ENCODE peak calls at places on chromosomes 2 and 18, in seven cellular contexts. P is H9, E is mesendoderm, D is IMR-90, F is H1, I is trophoblast cell, U is neuronal stem cell. Z is an unnamed sample.

GRCh38 chr18:5414546-5414945 is 119.0 kb upstream of the ZBTB14 start:
- DNase-seq in I (no peak), P (peak), D (no peak), U (peak), F (no peak), E (peak), Z (no peak)

GRCh38 chr18:896315-896714 is 8.4 kb upstream of the ADCYAP1 start:
- DNase-seq in U (no peak), P (no peak), I (no peak), F (no peak), D (no peak), E (no peak), Z (no peak)

GRCh38 chr2:161414385-161415040 is 1.6 kb upstream of the TBR1 start:
- DNase-seq in E (peak), D (peak), U (peak), F (peak), P (peak), I (peak), Z (peak)

GRCh38 chr2:28089486-28089885 is 199.0 kb downstream of the BABAM2 start:
- DNase-seq in U (no peak), I (no peak), E (no peak), D (no peak), P (no peak), F (no peak), Z (no peak)

GRCh38 chr2:26455801-26456700 is 21.9 kb downstream of the OTOF start:
- DNase-seq in P (peak), U (no peak), E (no peak), D (no peak), I (no peak), F (peak), Z (no peak)

GRCh38 chr2:212213191-212213590 is 325.4 kb downstream of the ERBB4 start:
- DNase-seq in P (no peak), E (no peak), I (no peak), F (no peak), U (no peak), D (no peak), Z (no peak)

GRCh38 chr2:1715184-1716012 is 28.9 kb downstream of the PXDN start:
- DNase-seq in I (no peak), F (no peak), E (no peak), P (no peak), D (no peak), U (no peak), Z (no peak)

GRCh38 chr2:213640742-213641425 is 356.6 kb downstream of the SPAG16 start:
- DNase-seq in F (no peak), I (no peak), P (no peak), E (no peak), U (no peak), D (no peak), Z (no peak)

GRCh38 chr2:184769686-184770085 is 171.4 kb downstream of the ZNF804A start:
- DNase-seq in U (no peak), P (no peak), E (no peak), I (no peak), F (no peak), D (peak), Z (no peak)

GRCh38 chr18:22813648-22814328 is 119.3 kb upstream of the RBBP8 start:
- DNase-seq in F (no peak), E (peak), U (no peak), I (no peak), P (no peak), D (peak), Z (peak)

GRCh38 chr2:45912109-45912508 is 260.6 kb downstream of the PRKCE start:
- DNase-seq in F (no peak), U (no peak), E (peak), I (no peak), D (no peak), P (no peak), Z (no peak)

GRCh38 chr2:111708478-111708877 is 175.5 kb downstream of the ANAPC1 start:
- DNase-seq in I (no peak), E (no peak), F (no peak), D (no peak), U (no peak), P (no peak), Z (no peak)

GRCh38 chr2:228987441-228988155 is 283.5 kb downstream of the PID1 start:
- DNase-seq in I (no peak), P (no peak), U (no peak), D (no peak), F (no peak), E (no peak), Z (no peak)

GRCh38 chr18:58638446-58638845 is 9.6 kb upstream of the ALPK2 start:
- DNase-seq in E (no peak), U (no peak), F (no peak), I (no peak), P (no peak), D (no peak), Z (no peak)

GRCh38 chr18:58058720-58059119 is 14.7 kb downstream of the NEDD4L start:
- DNase-seq in F (no peak), E (no peak), P (no peak), D (peak), U (no peak), I (no peak), Z (peak)

GRCh38 chr2:202067589-202067988 is 5.5 kb upstream of the KIAA2012 start:
- DNase-seq in E (no peak), P (no peak), I (no peak), D (no peak), F (no peak), U (no peak), Z (no peak)

GRCh38 chr2:120225549-120226065 is 2.4 kb upstream of the TMEM185B start:
- DNase-seq in F (no peak), E (no peak), U (no peak), D (no peak), P (no peak), I (no peak), Z (no peak)

GRCh38 chr2:39202639-39203369 is 41.0 kb downstream of the CDKL4 start:
- DNase-seq in P (peak), F (no peak), I (no peak), D (peak), U (no peak), E (peak), Z (peak)

GRCh38 chr2:204604061-204604460 is 58.8 kb downstream of the PARD3B start:
- DNase-seq in U (no peak), P (no peak), I (no peak), D (peak), F (no peak), E (no peak), Z (peak)

GRCh38 chr2:234033885-234034284 is 16.6 kb upstream of the SPP2 start:
- DNase-seq in F (no peak), D (no peak), P (no peak), I (no peak), U (no peak), E (no peak), Z (no peak)

GRCh38 chr2:122478108-122478507 is 722.7 kb downstream of the TSN start:
- DNase-seq in P (no peak), E (no peak), F (no peak), D (no peak), U (no peak), I (no peak), Z (no peak)

GRCh38 chr2:170222298-170222697 is 44.4 kb downstream of the MYO3B start:
- DNase-seq in F (no peak), P (peak), I (no peak), D (peak), U (no peak), E (peak), Z (peak)

GRCh38 chr2:75157435-75157834 is 41.9 kb downstream of the TACR1 start:
- DNase-seq in F (no peak), E (peak), I (no peak), P (no peak), U (no peak), D (no peak), Z (no peak)

GRCh38 chr18:908631-909621 is 4.3 kb downstream of the ADCYAP1 start:
- DNase-seq in I (no peak), F (no peak), E (peak), U (no peak), D (no peak), P (peak), Z (peak)

GRCh38 chr18:46246101-46246500 is 141.9 kb downstream of the HAUS1 start:
- DNase-seq in F (no peak), D (no peak), E (peak), I (no peak), U (no peak), P (no peak), Z (no peak)

GRCh38 chr2:40218679-40219078 is 233.2 kb downstream of the SLC8A1 start:
- DNase-seq in I (no peak), F (no peak), D (no peak), U (no peak), P (no peak), E (no peak), Z (no peak)

GRCh38 chr2:178072383-178073301 is at the start of gene PDE11A:
- DNase-seq in P (peak), U (peak), D (peak), E (peak), I (peak), F (peak), Z (peak)

GRCh38 chr2:217988840-217989204 is 14.0 kb downstream of the TNS1 start:
- DNase-seq in D (no peak), F (no peak), E (peak), P (no peak), U (no peak), I (peak), Z (no peak)

GRCh38 chr18:34913837-34914755 is 127.1 kb upstream of the MAPRE2 start:
- DNase-seq in I (peak), F (no peak), U (no peak), E (peak), P (no peak), D (peak), Z (peak)

GRCh38 chr2:120310136-120310535 is 35.8 kb upstream of the INHBB start:
- DNase-seq in I (no peak), F (no peak), U (no peak), E (peak), D (no peak), P (no peak), Z (no peak)

GRCh38 chr2:200408428-200409311 is 101.2 kb downstream of the KCTD18 start:
- DNase-seq in U (no peak), P (no peak), F (no peak), E (no peak), I (peak), D (peak), Z (peak)

GRCh38 chr2:191217580-191217979 is 27.6 kb upstream of the MYO1B start:
- DNase-seq in E (peak), U (no peak), P (no peak), F (no peak), D (peak), I (no peak), Z (peak)

GRCh38 chr2:71671203-71671602 is 217.8 kb downstream of the DYSF start:
- DNase-seq in P (peak), U (no peak), E (no peak), D (no peak), I (no peak), F (peak), Z (no peak)

DNA sequence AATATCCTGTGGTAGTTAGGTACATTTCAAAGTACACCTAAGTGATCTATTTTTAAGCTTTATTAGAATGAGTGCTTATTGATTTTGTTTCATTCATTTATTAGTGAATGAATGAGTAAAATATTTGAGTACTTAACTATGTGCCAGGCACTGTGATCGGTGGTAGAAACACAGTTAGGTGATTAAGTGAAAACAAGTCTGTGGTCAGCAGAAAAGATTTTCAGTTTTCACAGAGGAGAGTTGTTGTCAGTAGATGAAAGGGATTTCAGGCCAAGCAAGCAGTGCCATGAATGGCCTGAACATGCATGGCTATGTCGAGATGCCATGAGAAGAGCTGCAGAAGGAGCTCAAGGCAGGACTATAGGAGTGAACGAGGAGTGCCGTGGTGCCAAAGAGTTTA is 85.9 kb downstream of the SPTBN1 start:
- DNase-seq in I (no peak), E (no peak), D (no peak), P (no peak), F (no peak), U (no peak), Z (no peak)
- H2BK5ac ChIP-seq in I (no peak), E (no peak), D (no peak), P (no peak), F (no peak), U (no peak), Z (no peak)

GRCh38 chr18:77572537-77572936 is 322.9 kb downstream of the GALR1 start:
- DNase-seq in U (no peak), P (no peak), D (no peak), I (no peak), F (no peak), E (no peak), Z (no peak)
- H2BK5ac ChIP-seq in U (no peak), P (no peak), D (no peak), I (no peak), F (no peak), E (no peak), Z (no peak)

DNA sequence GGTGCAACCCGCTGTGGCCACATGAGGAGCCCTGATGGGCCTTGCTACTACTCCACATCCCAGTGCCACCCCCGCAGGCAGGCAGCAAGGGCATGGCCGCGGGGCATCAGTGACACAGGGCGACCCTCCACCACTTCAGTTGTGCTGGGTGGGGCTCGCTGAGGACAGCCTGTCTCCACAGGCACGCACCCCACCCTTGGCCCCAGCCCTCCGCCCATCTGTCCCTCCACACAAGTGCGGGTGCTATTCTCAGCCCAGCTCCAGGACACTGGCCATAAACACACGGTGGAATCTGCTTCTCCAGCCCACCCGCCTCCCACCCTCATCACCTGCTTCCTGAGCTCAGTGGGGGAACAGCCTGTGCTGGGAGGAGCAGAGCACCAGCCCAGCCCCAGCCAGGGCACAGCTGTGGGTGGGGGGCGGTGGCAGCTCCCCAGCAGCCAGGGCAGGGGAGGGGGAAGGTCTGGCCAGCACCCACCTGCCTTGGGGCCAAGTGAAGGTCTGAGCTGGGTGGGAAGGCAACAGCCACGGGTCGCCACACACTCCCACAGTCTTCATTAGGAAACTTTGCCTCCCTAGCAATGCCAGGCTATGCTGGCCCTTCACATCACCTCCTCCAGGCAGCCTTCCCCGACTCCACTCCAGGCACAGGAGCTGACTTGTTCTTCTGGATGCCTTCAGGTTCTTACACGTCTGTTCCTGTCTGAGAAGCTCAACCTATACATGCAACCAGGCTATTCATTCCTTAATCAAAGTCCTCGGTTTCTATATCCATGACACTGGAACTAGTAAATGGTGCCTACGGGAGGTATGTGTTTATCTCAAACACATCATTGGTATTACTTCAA is 16.4 kb downstream of the BIN1 start:
- DNase-seq in D (no peak), I (no peak), U (no peak), E (no peak), P (no peak), F (no peak), Z (no peak)
- H2BK5ac ChIP-seq in D (no peak), I (no peak), U (no peak), E (no peak), P (no peak), F (no peak), Z (no peak)

GRCh38 chr2:172280820-172281454 is 146.4 kb upstream of the ITGA6 start:
- DNase-seq in I (no peak), U (no peak), P (no peak), D (no peak), E (no peak), F (no peak), Z (no peak)
- H2BK5ac ChIP-seq in I (no peak), U (no peak), P (no peak), D (peak), E (no peak), F (no peak), Z (no peak)

GRCh38 chr2:240258685-240259084 is 118.2 kb upstream of the OTOS start:
- DNase-seq in D (no peak), U (no peak), I (no peak), F (no peak), P (no peak), E (no peak), Z (no peak)

GRCh38 chr2:240259201-240259923 is 118.9 kb upstream of the OTOS start:
- DNase-seq in F (no peak), D (no peak), U (no peak), I (no peak), E (no peak), P (no peak), Z (no peak)

GRCh38 chr2:240257940-240258580 is 117.6 kb upstream of the OTOS start:
- DNase-seq in U (no peak), I (peak), P (peak), D (no peak), F (no peak), E (no peak), Z (no peak)

GRCh38 chr2:240260664-240261063 is 120.2 kb upstream of the OTOS start:
- DNase-seq in E (no peak), P (no peak), I (no peak), F (no peak), U (no peak), D (no peak), Z (no peak)

GRCh38 chr2:240259924-240260529 is 119.6 kb upstream of the OTOS start:
- DNase-seq in U (no peak), I (no peak), P (no peak), D (no peak), F (no peak), E (no peak), Z (no peak)
- H2BK5ac ChIP-seq in U (no peak), I (no peak), P (no peak), D (no peak), F (no peak), E (no peak), Z (no peak)

GRCh38 chr2:227406177-227407031 is 18.7 kb upstream of the SCYGR1 start:
- DNase-seq in U (peak), P (peak), F (peak), E (peak), I (peak), D (peak), Z (peak)

GRCh38 chr2:227402321-227402720 is 14.6 kb upstream of the SCYGR1 start:
- DNase-seq in P (no peak), F (no peak), E (no peak), D (no peak), I (no peak), U (no peak), Z (no peak)

GRCh38 chr2:227404575-227404974 is 16.8 kb upstream of the SCYGR1 start:
- DNase-seq in F (no peak), P (no peak), D (no peak), I (no peak), E (no peak), U (no peak), Z (no peak)

GRCh38 chr2:227398684-227399398 is 11.1 kb upstream of the SCYGR1 start:
- DNase-seq in P (no peak), I (no peak), E (no peak), F (no peak), D (no peak), U (no peak), Z (no peak)

GRCh38 chr2:227402959-227403358 is 15.2 kb upstream of the SCYGR1 start:
- DNase-seq in U (no peak), P (no peak), F (no peak), E (peak), I (no peak), D (no peak), Z (no peak)
- H2BK5ac ChIP-seq in U (no peak), P (no peak), F (no peak), E (no peak), I (no peak), D (no peak), Z (no peak)

DNA sequence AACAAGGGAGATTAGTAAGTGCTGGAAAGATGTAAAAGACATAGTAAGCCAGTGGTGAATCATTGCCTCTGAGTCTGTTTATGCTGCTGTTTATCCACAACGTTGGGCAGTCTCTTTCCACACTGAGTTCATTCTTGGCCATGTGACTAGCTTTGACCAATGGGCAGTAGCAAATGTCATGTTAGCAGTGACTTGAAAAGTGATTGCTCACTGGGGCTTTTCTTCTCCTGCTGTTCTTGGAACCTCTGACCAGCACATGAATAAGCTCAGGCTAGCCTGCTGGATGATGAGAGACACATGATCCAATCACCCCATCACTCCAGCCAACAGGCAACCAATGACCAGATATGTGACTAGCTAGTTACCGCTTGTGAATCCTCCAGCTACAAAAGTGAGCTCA is 360.4 kb downstream of the SLC4A3 start:
- DNase-seq in D (peak), P (no peak), F (no peak), E (peak), U (no peak), I (peak), Z (peak)
- H2BK5ac ChIP-seq in D (peak), P (no peak), F (no peak), E (no peak), U (no peak), I (no peak), Z (no peak)

GRCh38 chr2:153739394-153739793 is 132.3 kb upstream of the GALNT13 start:
- DNase-seq in P (no peak), I (no peak), F (no peak), U (no peak), D (no peak), E (no peak), Z (no peak)
- H2BK5ac ChIP-seq in P (no peak), I (no peak), F (no peak), U (no peak), D (no peak), E (no peak), Z (no peak)

GRCh38 chr2:207037813-207038212 is 98.5 kb downstream of the CPO start:
- DNase-seq in F (no peak), P (no peak), D (no peak), E (no peak), I (no peak), U (no peak), Z (no peak)
- H2BK5ac ChIP-seq in F (peak), P (no peak), D (no peak), E (no peak), I (no peak), U (no peak), Z (no peak)